ENCODE peak calls at places on chromosomes 1 and 21, in seven cellular contexts. V is sigmoid colon, W is fibroblast of pulmonary artery, Y is brain microvascular endothelial cell, E is cardiac fibroblast, N is astrocyte of the spinal cord, A is IMR-90. G is an unnamed sample.

GRCh38 chr21:29343517-29343916 is 44.8 kb downstream of the BACH1 start:
- DNase-seq in Y (peak), W (peak), E (peak), A (peak), V (no peak), N (peak), G (no peak)

GRCh38 chr21:36699546-36700294 is 805 bp downstream of the SIM2 start:
- DNase-seq in E (no peak), W (no peak), Y (no peak), A (no peak), V (no peak), N (no peak), G (no peak)

GRCh38 chr1:211742889-211743529 is 67.6 kb upstream of the NEK2 start:
- DNase-seq in Y (no peak), E (no peak), V (no peak), W (no peak), N (no peak), A (no peak), G (no peak)

GRCh38 chr1:18831656-18832055 is 27.8 kb downstream of the TAS1R2 start:
- DNase-seq in N (no peak), V (no peak), E (no peak), Y (no peak), W (no peak), A (no peak), G (no peak)

GRCh38 chr1:174013864-174014418 is 8.2 kb downstream of the RC3H1 start:
- DNase-seq in W (no peak), V (no peak), A (peak), N (no peak), E (peak), Y (no peak), G (no peak)

GRCh38 chr1:42801832-42802483 is 15.0 kb upstream of the ERMAP start:
- DNase-seq in E (peak), W (no peak), V (no peak), Y (no peak), A (peak), N (no peak), G (no peak)

GRCh38 chr1:176829261-176829976 is 335.1 kb downstream of the ASTN1 start:
- DNase-seq in V (no peak), A (no peak), Y (no peak), W (no peak), N (no peak), E (no peak), G (no peak)

GRCh38 chr1:218867941-218868656 is 305.6 kb upstream of the LYPLAL1 start:
- DNase-seq in N (peak), V (no peak), A (no peak), Y (peak), E (peak), W (no peak), G (no peak)

GRCh38 chr1:213613549-213613948 is 374.2 kb upstream of the PROX1 start:
- DNase-seq in A (no peak), N (no peak), V (no peak), W (no peak), Y (no peak), E (no peak), G (no peak)

GRCh38 chr1:1345384-1345783 is 3.8 kb downstream of the DVL1 start:
- DNase-seq in W (no peak), N (no peak), A (no peak), V (no peak), E (no peak), Y (no peak), G (no peak)

GRCh38 chr1:23395849-23396248 is 26.2 kb upstream of the ZNF436 start:
- DNase-seq in N (no peak), A (no peak), W (no peak), Y (no peak), E (no peak), V (no peak), G (no peak)

GRCh38 chr1:198291036-198291435 is 134.2 kb downstream of the NEK7 start:
- DNase-seq in Y (no peak), A (no peak), E (no peak), W (no peak), N (no peak), V (no peak), G (no peak)

GRCh38 chr1:32263744-32264143 is 12.7 kb downstream of the LCK start:
- DNase-seq in A (no peak), N (no peak), E (no peak), W (no peak), V (no peak), Y (no peak), G (no peak)

GRCh38 chr1:94009304-94009703 is 100.1 kb upstream of the GCLM start:
- DNase-seq in E (peak), V (no peak), W (no peak), N (no peak), A (no peak), Y (no peak), G (no peak)

GRCh38 chr1:190373705-190374336 is 103.8 kb downstream of the BRINP3 start:
- DNase-seq in V (no peak), A (peak), Y (no peak), W (peak), N (peak), E (peak), G (peak)

GRCh38 chr1:63746129-63746864 is 27.5 kb upstream of the ROR1 start:
- DNase-seq in V (no peak), E (peak), Y (peak), N (peak), W (peak), A (peak), G (no peak)

GRCh38 chr1:243471754-243472725 is 216.2 kb downstream of the SDCCAG8 start:
- DNase-seq in A (peak), E (peak), W (peak), V (no peak), Y (no peak), N (peak), G (no peak)

GRCh38 chr1:100896481-100896982 is 642 bp downstream of the SLC30A7 start:
- DNase-seq in A (peak), Y (peak), E (peak), V (peak), W (peak), N (peak), G (no peak)

GRCh38 chr1:155127105-155127671 is 488 bp upstream of the EFNA1 start:
- DNase-seq in V (peak), N (peak), W (peak), A (peak), Y (peak), E (peak), G (peak)

GRCh38 chr1:110430366-110430765 is 20.6 kb upstream of the PROK1 start:
- DNase-seq in V (peak), E (no peak), N (no peak), A (no peak), Y (no peak), W (no peak), G (no peak)

GRCh38 chr1:65813956-65814355 is 21.3 kb downstream of the PDE4B start:
- DNase-seq in Y (peak), N (peak), E (peak), V (no peak), W (no peak), A (peak), G (no peak)

GRCh38 chr1:211566431-211567025 is 12.4 kb downstream of the SLC30A1 start:
- DNase-seq in W (no peak), N (no peak), Y (no peak), V (no peak), A (no peak), E (no peak), G (no peak)

GRCh38 chr1:77513839-77514763 is 168.4 kb downstream of the ZZZ3 start:
- DNase-seq in V (no peak), Y (peak), W (peak), E (peak), A (peak), N (peak), G (no peak)

GRCh38 chr1:98557808-98558390 is 103.6 kb upstream of the SNX7 start:
- DNase-seq in N (peak), E (no peak), V (no peak), W (peak), A (no peak), Y (no peak), G (no peak)

GRCh38 chr1:98555814-98556213 is 105.7 kb upstream of the SNX7 start:
- DNase-seq in Y (no peak), A (no peak), W (no peak), N (no peak), E (no peak), V (no peak), G (no peak)

DNA sequence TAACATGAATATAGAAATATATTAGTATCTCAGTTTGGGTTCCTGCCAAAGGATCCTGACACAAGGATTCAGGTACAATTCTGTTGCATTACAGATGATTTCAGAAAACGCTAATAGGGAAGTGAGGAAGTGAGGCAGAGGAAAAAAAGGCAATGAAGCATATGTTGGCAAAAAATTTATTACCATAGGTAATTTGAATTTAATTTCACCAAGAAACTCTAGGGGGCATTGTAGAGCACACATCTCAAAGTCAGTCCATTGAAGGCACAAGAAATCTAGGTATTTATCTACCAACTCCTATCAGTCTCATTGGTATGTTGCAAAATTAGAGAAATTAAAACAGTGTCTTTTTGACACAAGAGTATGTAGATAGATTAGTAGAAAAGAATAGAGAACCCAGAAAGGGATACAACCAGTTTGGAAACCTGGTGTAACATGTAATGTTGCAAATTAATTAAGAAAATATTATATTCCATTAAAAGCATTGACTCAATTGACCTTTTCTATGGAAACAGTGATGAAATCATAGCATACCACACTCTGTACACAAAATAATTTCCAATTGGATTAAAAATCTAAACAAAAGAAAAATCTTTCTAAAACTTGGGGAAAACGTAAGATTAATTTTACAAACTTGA is 104.9 kb upstream of the SNX7 start:
- DNase-seq in E (peak), N (peak), W (peak), V (no peak), Y (no peak), A (peak), G (no peak)
- TF ChIP-seq CTCF in E (peak), N (peak), W (peak), V (no peak), Y (peak), A (peak), G (peak)

GRCh38 chr1:75396745-75397144 is 214.2 kb downstream of the SLC44A5 start:
- DNase-seq in V (no peak), E (no peak), W (no peak), A (no peak), N (no peak), Y (no peak), G (no peak)

GRCh38 chr1:75394386-75395139 is 216.4 kb downstream of the SLC44A5 start:
- DNase-seq in N (no peak), A (no peak), V (no peak), E (no peak), Y (no peak), W (no peak), G (no peak)

GRCh38 chr1:75392278-75392677 is 218.6 kb downstream of the SLC44A5 start:
- DNase-seq in W (no peak), A (no peak), N (no peak), E (no peak), Y (no peak), V (no peak), G (no peak)

GRCh38 chr1:75396258-75396657 is 214.7 kb downstream of the SLC44A5 start:
- DNase-seq in E (no peak), N (no peak), A (no peak), Y (no peak), W (no peak), V (no peak), G (no peak)
- H3K4me3 ChIP-seq in E (no peak), N (no peak), A (no peak), Y (no peak), W (no peak), V (no peak), G (no peak)

GRCh38 chr1:223745731-223746130 is 33.4 kb downstream of the CAPN2 start:
- DNase-seq in W (peak), E (peak), V (no peak), N (peak), Y (no peak), A (peak), G (no peak)

GRCh38 chr1:223739366-223740057 is 27.2 kb downstream of the CAPN2 start:
- DNase-seq in A (no peak), W (no peak), Y (peak), E (no peak), V (no peak), N (peak), G (peak)

GRCh38 chr1:223742861-223743517 is 30.6 kb downstream of the CAPN2 start:
- DNase-seq in V (no peak), N (no peak), E (no peak), A (no peak), W (peak), Y (no peak), G (no peak)

GRCh38 chr1:223738465-223739365 is 26.4 kb downstream of the CAPN2 start:
- DNase-seq in V (no peak), A (no peak), N (no peak), Y (no peak), W (no peak), E (no peak), G (no peak)

DNA sequence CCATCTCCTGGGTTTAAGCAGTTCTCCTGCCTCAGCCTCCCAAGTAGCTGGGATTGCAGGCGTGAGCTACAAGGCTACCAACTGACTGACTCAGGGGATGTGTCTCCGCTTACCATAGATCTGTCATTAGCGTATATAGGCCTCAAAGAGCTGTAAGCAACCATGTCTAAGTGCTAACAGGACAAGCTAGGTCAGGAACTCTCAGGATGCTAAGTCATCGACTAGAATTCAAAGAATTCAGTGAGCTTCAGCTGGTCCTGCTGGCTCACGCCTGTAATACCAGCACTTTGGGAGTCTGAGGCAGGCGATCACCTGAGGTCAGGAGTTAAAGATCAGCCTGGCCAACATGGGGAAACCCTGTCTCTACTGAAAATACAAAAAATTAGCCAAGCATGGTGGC is 29.5 kb downstream of the CAPN2 start:
- DNase-seq in W (peak), E (peak), A (peak), Y (peak), V (no peak), N (peak), G (no peak)
- TF ChIP-seq CTCF in W (no peak), E (no peak), A (no peak), Y (no peak), V (no peak), N (no peak), G (no peak)

DNA sequence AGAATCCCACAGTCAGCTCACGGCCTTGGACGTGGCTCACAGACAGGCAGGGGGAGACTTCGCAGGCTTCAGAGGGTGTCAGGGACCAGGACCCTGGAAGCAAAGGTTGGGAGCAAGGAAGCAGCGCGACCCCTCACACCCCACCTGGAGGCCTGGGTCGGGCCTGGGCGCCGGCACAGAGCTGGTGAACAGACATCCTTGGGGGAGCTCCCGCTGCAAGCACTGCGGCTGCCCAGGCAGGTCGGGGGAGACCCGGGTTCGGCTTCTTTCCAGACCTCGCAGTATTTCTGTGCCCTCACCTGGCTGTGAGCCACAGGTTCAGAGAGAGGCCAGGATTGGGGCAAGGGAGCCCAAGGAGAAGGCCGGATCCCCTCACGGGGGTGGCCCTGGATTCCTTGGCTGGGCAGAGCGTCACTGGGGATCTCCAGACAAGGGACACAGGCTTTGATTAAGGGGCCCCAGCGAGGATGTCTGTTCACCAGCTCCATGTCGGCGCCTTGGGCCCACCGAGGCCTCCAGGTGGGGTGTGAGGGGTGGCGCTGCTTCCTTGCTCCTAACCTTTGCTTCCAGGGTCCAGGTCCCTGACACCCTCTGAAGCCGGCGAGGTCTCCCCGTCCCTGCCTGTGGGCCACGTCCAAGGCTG is 37.9 kb upstream of the TSPEAR start:
- DNase-seq in V (no peak), Y (no peak), A (no peak), W (no peak), E (no peak), N (no peak), G (no peak)
- H3K4me3 ChIP-seq in V (no peak), Y (no peak), A (no peak), W (no peak), E (no peak), N (no peak), G (no peak)

GRCh38 chr1:156489935-156490293 is 10.7 kb downstream of the MEF2D start:
- DNase-seq in E (no peak), W (no peak), Y (no peak), V (no peak), N (no peak), A (no peak), G (no peak)

GRCh38 chr1:156492013-156492590 is 8.5 kb downstream of the MEF2D start:
- DNase-seq in N (no peak), W (no peak), E (no peak), V (no peak), Y (no peak), A (no peak), G (peak)

GRCh38 chr1:156491151-156491949 is 9.2 kb downstream of the MEF2D start:
- DNase-seq in V (no peak), E (no peak), W (no peak), A (no peak), N (no peak), Y (no peak), G (peak)

GRCh38 chr1:156489166-156489934 is 11.2 kb downstream of the MEF2D start:
- DNase-seq in W (no peak), A (peak), E (no peak), V (peak), N (no peak), Y (no peak), G (peak)

GRCh38 chr1:156490401-156491032 is 10.1 kb downstream of the MEF2D start:
- DNase-seq in N (no peak), E (no peak), A (no peak), V (no peak), Y (no peak), W (no peak), G (no peak)
- TF ChIP-seq CTCF in N (peak), E (peak), A (peak), V (peak), Y (peak), W (no peak), G (no peak)

DNA sequence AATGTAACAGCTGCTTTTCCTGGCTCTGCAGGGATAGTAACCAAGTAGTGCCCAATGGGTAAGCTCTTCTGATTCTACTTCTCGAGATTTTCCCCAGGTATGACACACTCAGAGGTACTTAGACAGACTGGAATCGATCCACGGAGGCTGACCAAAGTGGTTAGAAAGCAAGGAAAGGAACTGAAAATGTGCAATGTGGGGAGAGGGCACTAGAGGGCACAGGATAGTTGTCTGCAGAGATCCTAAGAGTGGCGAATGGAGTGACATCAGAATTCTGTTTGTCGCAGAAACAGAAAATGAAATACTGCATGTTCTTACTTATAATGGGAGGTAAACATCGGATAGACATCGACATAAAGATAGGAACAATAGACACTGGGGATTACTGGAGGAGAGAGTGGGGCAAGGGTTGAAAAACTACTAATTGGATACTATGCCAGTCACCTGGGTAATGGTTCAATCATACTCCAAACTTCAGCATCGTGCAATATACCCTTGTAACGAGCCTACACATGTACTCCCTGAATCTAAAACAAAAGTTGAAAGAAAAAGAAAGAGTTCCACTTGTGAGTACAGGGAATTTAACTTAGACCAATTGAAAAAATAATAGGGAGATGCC is 23.3 kb downstream of the CYP2J2 start:
- DNase-seq in N (peak), Y (peak), A (no peak), V (no peak), E (peak), W (peak), G (no peak)
- H3K4me3 ChIP-seq in N (no peak), Y (no peak), A (no peak), V (no peak), E (no peak), W (no peak), G (no peak)

GRCh38 chr1:82018319-82018718 is 217.6 kb downstream of the ADGRL2 start:
- DNase-seq in E (no peak), A (no peak), N (no peak), Y (no peak), W (no peak), V (no peak), G (no peak)

GRCh38 chr1:82019512-82019911 is 218.8 kb downstream of the ADGRL2 start:
- DNase-seq in V (no peak), Y (no peak), A (no peak), W (no peak), N (no peak), E (no peak), G (no peak)

GRCh38 chr1:82013702-82014101 is 213.0 kb downstream of the ADGRL2 start:
- DNase-seq in Y (no peak), A (no peak), N (no peak), V (no peak), E (peak), W (peak), G (no peak)

DNA sequence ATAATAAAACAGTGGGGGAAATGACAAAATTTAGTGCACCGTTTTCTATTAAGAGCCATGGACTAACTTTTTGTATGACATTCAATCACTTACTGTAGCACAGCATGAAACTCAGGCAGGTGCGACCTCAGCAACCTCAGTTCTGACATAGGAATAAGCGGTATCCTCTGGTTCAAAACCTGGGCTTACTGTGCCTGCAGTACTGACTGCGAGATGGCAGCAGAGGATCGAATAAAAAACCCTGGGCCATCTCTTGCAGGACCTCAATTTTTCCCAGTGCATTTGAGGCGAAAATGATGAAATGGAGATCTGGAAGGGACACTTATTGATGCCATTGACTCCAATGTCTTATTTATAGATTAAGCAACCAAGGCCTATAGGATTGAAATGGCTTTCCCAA is 214.7 kb downstream of the ADGRL2 start:
- DNase-seq in Y (no peak), W (no peak), N (no peak), A (no peak), E (no peak), V (no peak), G (no peak)
- TF ChIP-seq CTCF in Y (no peak), W (no peak), N (no peak), A (no peak), E (no peak), V (no peak), G (no peak)

GRCh38 chr1:161958425-161958824 is 65.2 kb downstream of the OLFML2B start:
- DNase-seq in A (peak), V (no peak), Y (peak), N (peak), E (no peak), W (no peak), G (no peak)
- H3K4me3 ChIP-seq in A (no peak), V (no peak), Y (no peak), N (no peak), E (no peak), W (no peak), G (no peak)

G was measured in mucosa of descending colon.